ENCODE peak calls at places on chromosome 19, in ten cellular contexts. F is transverse colon, K is fibroblast of lung, C is stomach, V is brain microvascular endothelial cell, Y is endodermal cell, B is mammary epithelial cell, R is NT2/D1, O is psoas muscle, P is esophagus muscularis mucosa. H is an unnamed sample. For H3K36me3, the result is how much of the 10 kb centered on the place peaks cover.

GRCh38 chr19:15971217-15971616 is 22.4 kb downstream of the OR10H4 start:
- DNase-seq in P (no peak), Y (no peak), R (no peak), K (no peak), F (no peak), C (no peak), V (no peak), O (no peak), B (no peak), H (no peak)

GRCh38 chr19:10517760-10518443 is 655 bp upstream of the S1PR5 start:
- DNase-seq in O (no peak), Y (peak), P (no peak), V (peak), R (no peak), K (no peak), C (no peak), B (no peak), F (no peak), H (no peak)

GRCh38 chr19:36151144-36152051 is 849 bp downstream of the COX7A1 start:
- DNase-seq in V (no peak), Y (peak), B (no peak), O (peak), C (no peak), R (no peak), F (no peak), P (no peak), K (peak), H (no peak)

GRCh38 chr19:35644987-35645679 is 3.0 kb upstream of the COX6B1 start:
- DNase-seq in C (peak), F (peak), O (peak), V (peak), R (peak), B (peak), P (peak), Y (peak), K (peak), H (no peak)

GRCh38 chr19:4896372-4896771 is 6.3 kb downstream of the ARRDC5 start:
- DNase-seq in P (no peak), V (peak), O (peak), B (peak), Y (no peak), F (no peak), R (no peak), K (peak), C (peak), H (no peak)

GRCh38 chr19:4871711-4872110 is 4.2 kb upstream of the PLIN3 start:
- DNase-seq in P (no peak), B (no peak), K (no peak), F (no peak), V (no peak), O (no peak), Y (no peak), C (no peak), R (no peak), H (no peak)

GRCh38 chr19:42596391-42597071 is 1.8 kb upstream of the CEACAM8 start:
- DNase-seq in P (no peak), Y (peak), O (peak), V (no peak), F (peak), R (peak), C (peak), B (no peak), K (peak), H (no peak)

GRCh38 chr19:52270266-52270885 is 989 bp downstream of the ZNF766 start:
- DNase-seq in O (no peak), V (no peak), Y (peak), F (peak), B (peak), P (no peak), R (no peak), K (no peak), C (no peak), H (peak)

DNA sequence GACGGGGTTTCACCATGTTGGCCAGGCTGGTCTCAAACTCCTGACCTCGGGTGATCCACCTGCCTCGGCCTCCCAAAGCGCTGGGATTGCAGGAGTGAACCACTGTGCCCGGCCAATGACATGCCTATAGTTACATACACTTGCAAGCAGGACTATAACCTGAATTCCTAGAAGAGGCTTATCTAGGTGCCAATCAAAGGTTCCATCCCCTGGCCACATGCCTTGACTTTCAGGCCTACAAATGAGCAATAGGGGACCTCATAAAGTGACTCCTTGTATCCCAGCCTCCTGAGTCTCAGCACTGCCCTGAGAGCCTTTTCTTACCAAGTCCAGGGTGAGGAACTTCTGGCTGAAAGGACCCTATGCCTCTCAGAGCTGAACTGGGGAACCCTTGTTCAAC is 3.9 kb upstream of the LSM4 start:
- DNase-seq in P (no peak), Y (no peak), F (no peak), O (no peak), B (no peak), C (no peak), R (no peak), V (no peak), K (no peak), H (no peak)
- H3K4me3 ChIP-seq in P (no peak), Y (no peak), F (no peak), O (no peak), B (no peak), C (no peak), R (no peak), V (no peak), K (no peak), H (no peak)

DNA sequence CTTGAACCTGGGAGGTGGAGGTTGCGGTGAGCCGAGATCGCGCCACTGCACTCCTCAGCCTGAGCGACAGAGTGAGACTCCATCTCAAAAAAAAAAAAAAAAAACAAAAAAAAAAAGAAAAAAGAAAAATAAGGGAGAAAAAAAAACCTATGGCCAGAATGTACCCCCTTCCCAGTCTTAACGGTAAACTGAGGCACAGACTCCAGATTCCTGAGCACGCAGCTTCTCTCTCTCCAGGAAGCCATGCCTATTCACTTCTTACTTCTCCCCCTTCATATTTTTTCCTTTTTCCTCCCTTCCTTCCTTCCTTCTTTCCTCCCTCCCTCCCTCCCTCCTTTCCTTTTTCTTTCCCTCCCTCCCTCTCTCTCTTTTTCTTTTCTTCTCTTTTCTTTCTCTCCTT is 5.4 kb downstream of the ADGRE2 start:
- DNase-seq in P (no peak), B (no peak), F (no peak), O (no peak), Y (no peak), C (no peak), R (no peak), V (no peak), K (no peak), H (no peak)
- H3K36me3 ChIP-seq in P (under half), B (under half), F (under half), O (under half), Y (under half), C (under half), R (under half), V (under half), K (under half), H (under half)

DNA sequence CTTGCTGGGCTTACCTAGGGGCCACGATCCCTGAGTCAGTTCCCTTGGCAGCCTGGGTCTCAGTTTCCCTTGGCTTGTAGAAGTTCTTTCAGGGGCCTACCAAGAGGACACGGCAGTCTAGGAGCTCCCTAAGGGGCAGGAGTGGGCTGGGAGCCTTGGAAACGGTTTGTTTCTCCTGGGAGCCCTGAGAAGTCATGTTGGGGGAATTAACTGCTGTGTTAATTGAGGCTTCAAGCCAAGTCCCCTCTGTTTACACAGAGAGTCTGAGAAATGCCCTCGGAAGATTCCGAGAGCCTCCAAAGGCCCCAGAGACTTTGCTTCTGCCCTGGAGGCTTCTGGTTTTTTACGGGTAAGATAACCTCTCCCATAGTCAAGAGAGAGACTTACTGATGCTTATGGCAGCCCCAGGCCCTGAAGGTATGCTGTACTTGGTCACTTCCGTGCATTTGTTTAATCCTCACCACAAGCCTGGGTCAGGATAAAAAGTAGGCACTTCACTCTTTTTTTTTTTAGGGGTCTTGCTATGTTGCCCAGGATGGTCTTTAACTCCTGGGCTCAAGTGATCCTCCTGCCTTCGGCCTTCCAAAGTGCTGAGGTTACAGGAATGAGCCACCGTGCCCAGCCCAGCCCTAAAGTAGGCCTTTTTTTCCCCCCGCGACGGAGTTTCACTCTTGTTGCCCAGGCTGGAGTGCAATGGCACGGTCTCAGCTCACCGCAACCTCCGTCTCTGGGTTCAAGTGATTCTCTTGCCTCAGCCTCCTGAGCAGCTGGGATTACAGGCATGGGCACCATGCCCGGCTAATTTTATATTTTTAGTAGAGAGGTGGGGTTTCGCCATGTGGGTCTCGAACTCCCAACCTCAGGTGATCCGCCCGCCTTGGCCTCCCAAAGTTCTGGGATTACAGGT is 15.1 kb downstream of the IER2 start:
- DNase-seq in R (peak), K (peak), V (no peak), B (no peak), P (no peak), C (no peak), Y (peak), O (no peak), F (no peak), H (no peak)
- H3K4me3 ChIP-seq in R (no peak), K (no peak), V (no peak), B (no peak), P (no peak), C (no peak), Y (peak), O (no peak), F (no peak), H (no peak)

GRCh38 chr19:962683-963385 is 21.3 kb upstream of the WDR18 start:
- DNase-seq in B (no peak), Y (no peak), R (no peak), V (no peak), O (no peak), P (no peak), F (no peak), K (no peak), C (no peak), H (no peak)
- H3K36me3 ChIP-seq in B (under half), Y (half or more), R (half or more), V (under half), O (under half), P (under half), F (under half), K (under half), C (under half), H (under half)

GRCh38 chr19:47445937-47446402 is 25.7 kb downstream of the SLC8A2 start:
- DNase-seq in F (peak), O (peak), K (no peak), Y (peak), B (no peak), P (no peak), R (no peak), C (peak), V (no peak), H (no peak)
- H3K4me3 ChIP-seq in F (no peak), O (no peak), K (no peak), Y (no peak), B (no peak), P (no peak), R (no peak), C (no peak), V (no peak), H (no peak)

DNA sequence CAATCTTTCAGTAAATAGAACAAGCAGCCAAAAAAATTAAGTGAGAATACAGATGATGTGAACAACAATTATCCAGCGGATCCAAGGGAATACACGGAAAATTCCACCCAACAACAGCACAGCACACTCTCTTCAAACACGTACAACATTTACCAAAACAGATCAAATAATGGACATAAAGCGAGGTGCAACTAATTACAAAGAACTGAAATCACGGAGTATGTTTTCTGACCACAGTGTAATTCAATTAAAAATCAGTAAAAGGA is 26.2 kb downstream of the MIER2 start:
- DNase-seq in F (no peak), R (no peak), V (no peak), O (no peak), Y (no peak), P (no peak), B (no peak), K (no peak), C (no peak), H (no peak)
- H3K36me3 ChIP-seq in F (under half), R (half or more), V (half or more), O (under half), Y (half or more), P (half or more), B (under half), K (under half), C (under half), H (under half)

GRCh38 chr19:30692517-30692870 is 320.3 kb downstream of the ZNF536 start:
- DNase-seq in B (no peak), C (no peak), O (no peak), P (no peak), K (peak), F (no peak), R (no peak), V (no peak), Y (no peak), H (no peak)
- H3K4me3 ChIP-seq in B (no peak), C (peak), O (peak), P (peak), K (no peak), F (peak), R (no peak), V (no peak), Y (no peak), H (no peak)

DNA sequence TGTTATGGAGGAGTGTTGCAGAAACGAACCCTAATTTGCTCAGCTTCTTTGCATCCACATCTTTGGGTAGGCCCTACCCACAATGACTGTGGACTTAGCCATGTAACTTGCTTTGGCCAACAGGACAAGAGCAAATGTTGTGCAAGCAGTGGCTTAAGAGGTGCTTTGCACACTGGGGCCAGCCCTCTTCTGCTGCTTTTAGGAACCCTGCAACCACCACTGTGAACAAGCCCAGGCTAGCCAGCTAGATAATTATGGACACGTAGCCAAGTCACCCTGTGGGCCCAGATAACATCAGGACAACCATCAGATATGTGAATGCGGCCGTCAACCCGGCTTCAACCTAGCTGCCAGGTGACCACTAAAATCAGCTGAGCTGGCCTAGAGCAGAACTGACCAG is 17.1 kb downstream of the C19orf47 start:
- DNase-seq in Y (no peak), F (no peak), V (no peak), B (peak), O (no peak), R (no peak), K (no peak), C (no peak), P (no peak), H (no peak)
- H3K36me3 ChIP-seq in Y (half or more), F (under half), V (half or more), B (under half), O (under half), R (half or more), K (under half), C (half or more), P (half or more), H (under half)

DNA sequence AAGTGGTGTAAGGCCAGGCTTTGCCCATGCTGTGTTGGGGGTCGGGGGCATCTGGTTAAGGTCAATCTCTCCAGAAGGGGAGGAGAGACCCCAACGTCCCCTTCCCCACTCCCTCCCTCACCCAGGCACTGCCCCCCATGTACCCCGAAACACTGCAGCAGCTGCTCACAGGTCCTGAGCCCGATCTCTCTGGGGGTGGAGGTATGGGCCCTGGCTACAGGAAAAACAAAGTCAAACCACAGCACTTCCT is 10.2 kb downstream of the CAPN12 start:
- DNase-seq in Y (no peak), P (no peak), B (no peak), O (no peak), R (no peak), V (no peak), F (no peak), K (no peak), C (no peak), H (no peak)
- H3K4me3 ChIP-seq in Y (no peak), P (no peak), B (no peak), O (no peak), R (no peak), V (no peak), F (no peak), K (no peak), C (peak), H (no peak)

GRCh38 chr19:37413243-37414084 is 42.6 kb downstream of the ZNF527 start:
- DNase-seq in F (no peak), B (peak), Y (no peak), P (no peak), V (no peak), C (no peak), R (no peak), O (no peak), K (peak), H (no peak)

DNA sequence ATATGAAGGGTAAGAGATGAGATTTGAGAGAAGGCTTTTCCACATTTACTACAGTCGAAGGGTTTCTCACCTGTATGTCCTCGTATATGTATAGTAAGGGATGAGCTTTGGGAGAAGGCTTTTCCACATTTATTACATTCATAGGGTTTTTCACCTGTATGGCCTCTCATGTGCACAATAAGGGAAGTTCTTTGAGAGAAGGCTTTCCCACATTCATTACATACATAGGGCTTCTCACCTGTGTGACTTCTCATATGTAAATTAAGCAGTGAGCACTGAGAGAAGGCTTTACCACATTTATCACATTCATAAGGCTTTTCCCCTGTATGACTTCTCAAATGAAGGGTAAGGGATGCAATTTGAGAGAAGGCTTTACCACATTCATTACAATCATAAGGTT is 41.8 kb downstream of the ZNF527 start:
- DNase-seq in Y (no peak), K (no peak), O (no peak), P (no peak), B (no peak), F (no peak), C (no peak), R (no peak), V (no peak), H (no peak)
- H3K36me3 ChIP-seq in Y (under half), K (under half), O (under half), P (under half), B (under half), F (under half), C (under half), R (under half), V (under half), H (under half)

H was measured in BJ.